ENCODE peak calls at places on chromosomes 7 and 10, in ten cellular contexts. C, I, E, T, P, U, D, W, S and Y are unnamed samples.
A peak's percentile ranks its signal among the peaks of the same experiment; 100 is the strongest.

GRCh38 chr10:3067045-3067858 is at the start of gene PFKP:
- DNase-seq in C (no peak), I (no peak), E (no peak), T (peak; percentile 37), P (no peak), U (peak; percentile 60), D (peak; percentile 45), W (peak; percentile 82), S (peak; percentile 30), Y (peak; percentile 22)

GRCh38 chr10:58868736-58869435 is 307.6 kb upstream of the PHYHIPL start:
- DNase-seq in C (no peak), I (no peak), E (no peak), T (no peak), P (no peak), U (no peak), D (no peak), W (no peak), S (peak; percentile 51), Y (no peak)

GRCh38 chr7:105691692-105692564 is 110.6 kb upstream of the EFCAB10 start:
- DNase-seq in C (no peak), I (peak; percentile 72), E (peak; percentile 52), T (peak; percentile 92), P (no peak), U (no peak), D (peak; percentile 57), W (peak; percentile 80), S (peak; percentile 82), Y (peak; percentile 70)

GRCh38 chr10:112182808-112183328 is 697 bp downstream of the GPAM start:
- DNase-seq in C (no peak), I (no peak), E (no peak), T (no peak), P (no peak), U (no peak), D (no peak), W (no peak), S (no peak), Y (no peak)

GRCh38 chr10:48353246-48353645 is 46.8 kb downstream of the MAPK8 start:
- DNase-seq in C (no peak), I (no peak), E (no peak), T (no peak), P (no peak), U (no peak), D (no peak), W (no peak), S (no peak), Y (no peak)

GRCh38 chr10:681670-682318 is 7.7 kb downstream of the DIP2C start:
- DNase-seq in C (no peak), I (no peak), E (no peak), T (no peak), P (no peak), U (no peak), D (no peak), W (no peak), S (peak; percentile 75), Y (no peak)

GRCh38 chr7:1667566-1668485 is 2.3 kb upstream of the ELFN1 start:
- DNase-seq in C (peak; percentile 85), I (no peak), E (no peak), T (no peak), P (no peak), U (no peak), D (no peak), W (peak; percentile 59), S (no peak), Y (peak; percentile 9)

GRCh38 chr7:36440880-36441279 is 51.2 kb downstream of the ANLN start:
- DNase-seq in C (no peak), I (no peak), E (no peak), T (peak; percentile 22), P (no peak), U (no peak), D (peak; percentile 15), W (no peak), S (peak; percentile 43), Y (no peak)

GRCh38 chr10:102796407-102797176 is 40.6 kb downstream of the CYP17A1 start:
- DNase-seq in C (no peak), I (no peak), E (peak; percentile 77), T (no peak), P (no peak), U (peak; percentile 70), D (no peak), W (peak; percentile 94), S (no peak), Y (peak; percentile 94)

GRCh38 chr10:80739963-80740715 is 202.4 kb downstream of the SH2D4B start:
- DNase-seq in C (no peak), I (no peak), E (no peak), T (peak; percentile 3), P (no peak), U (no peak), D (no peak), W (no peak), S (no peak), Y (no peak)

GRCh38 chr7:135121868-135122267 is 26.0 kb upstream of the TMEM140 start:
- DNase-seq in C (no peak), I (no peak), E (no peak), T (no peak), P (no peak), U (no peak), D (no peak), W (no peak), S (peak; percentile 4), Y (no peak)

GRCh38 chr7:158567153-158567603 is 20.4 kb downstream of the PTPRN2 start:
- DNase-seq in C (no peak), I (no peak), E (no peak), T (no peak), P (no peak), U (no peak), D (no peak), W (no peak), S (no peak), Y (no peak)

GRCh38 chr7:28956608-28957063 is 1.5 kb downstream of the TRIL start:
- DNase-seq in C (peak; percentile 98), I (no peak), E (peak; percentile 41), T (no peak), P (no peak), U (no peak), D (peak; percentile 83), W (peak; percentile 68), S (no peak), Y (peak; percentile 31)

GRCh38 chr10:22475857-22476600 is 130.7 kb downstream of the SPAG6 start:
- DNase-seq in C (no peak), I (no peak), E (no peak), T (no peak), P (no peak), U (no peak), D (no peak), W (no peak), S (no peak), Y (no peak)

GRCh38 chr10:8331387-8331786 is 276.9 kb downstream of the GATA3 start:
- DNase-seq in C (no peak), I (no peak), E (no peak), T (no peak), P (no peak), U (no peak), D (no peak), W (no peak), S (no peak), Y (no peak)

GRCh38 chr10:47053399-47053798 is 142.2 kb downstream of the PTPN20 start:
- DNase-seq in C (no peak), I (no peak), E (no peak), T (no peak), P (no peak), U (no peak), D (no peak), W (no peak), S (no peak), Y (no peak)

GRCh38 chr7:94289071-94289470 is 105.6 kb upstream of the COL1A2 start:
- DNase-seq in C (peak; percentile 46), I (peak; percentile 62), E (peak; percentile 62), T (peak; percentile 81), P (no peak), U (no peak), D (peak; percentile 64), W (peak; percentile 81), S (peak; percentile 87), Y (peak; percentile 63)

GRCh38 chr7:131111081-131111576 is 216.5 kb upstream of the MKLN1 start:
- DNase-seq in C (peak; percentile 34), I (peak; percentile 68), E (no peak), T (peak; percentile 60), P (no peak), U (no peak), D (no peak), W (no peak), S (peak; percentile 63), Y (no peak)

GRCh38 chr7:28732037-28732869 is 225.9 kb downstream of the TRIL start:
- DNase-seq in C (no peak), I (no peak), E (no peak), T (peak; percentile 9), P (no peak), U (no peak), D (peak; percentile 24), W (no peak), S (peak; percentile 67), Y (no peak)

GRCh38 chr7:1966631-1967200 is 266.0 kb downstream of the MAD1L1 start:
- DNase-seq in C (no peak), I (no peak), E (no peak), T (no peak), P (no peak), U (no peak), D (no peak), W (peak; percentile 17), S (no peak), Y (no peak)

GRCh38 chr7:150370612-150371071 is 2.0 kb downstream of the REPIN1 start:
- DNase-seq in C (no peak), I (no peak), E (no peak), T (no peak), P (no peak), U (no peak), D (no peak), W (no peak), S (peak; percentile 13), Y (no peak)

GRCh38 chr7:96179863-96180262 is 142.0 kb downstream of the SLC25A13 start:
- DNase-seq in C (no peak), I (no peak), E (no peak), T (no peak), P (no peak), U (no peak), D (no peak), W (no peak), S (peak; percentile 12), Y (no peak)

GRCh38 chr7:34612671-34613070 is 45.3 kb upstream of the NPSR1 start:
- DNase-seq in C (no peak), I (peak; percentile 2), E (no peak), T (peak; percentile 12), P (peak; percentile 19), U (no peak), D (no peak), W (no peak), S (peak; percentile 24), Y (no peak)

GRCh38 chr10:26840938-26841732 is 19.6 kb downstream of the ABI1 start:
- DNase-seq in C (no peak), I (no peak), E (no peak), T (no peak), P (no peak), U (no peak), D (no peak), W (no peak), S (no peak), Y (no peak)

GRCh38 chr10:131003455-131003854 is 308.1 kb downstream of the TCERG1L start:
- DNase-seq in C (no peak), I (no peak), E (no peak), T (no peak), P (no peak), U (no peak), D (no peak), W (no peak), S (no peak), Y (no peak)

GRCh38 chr10:24132741-24133140 is 76.2 kb upstream of the KIAA1217 start:
- DNase-seq in C (no peak), I (no peak), E (no peak), T (peak; percentile 1), P (peak; percentile 4), U (no peak), D (no peak), W (no peak), S (no peak), Y (no peak)

GRCh38 chr7:155257482-155258232 is 40.0 kb upstream of the INSIG1 start:
- DNase-seq in C (no peak), I (peak; percentile 79), E (no peak), T (peak; percentile 91), P (peak; percentile 33), U (no peak), D (no peak), W (peak; percentile 93), S (peak; percentile 96), Y (peak; percentile 59)

GRCh38 chr7:155491812-155492211 is 33.9 kb downstream of the EN2 start:
- DNase-seq in C (no peak), I (no peak), E (no peak), T (no peak), P (no peak), U (no peak), D (no peak), W (no peak), S (no peak), Y (no peak)